ENCODE peak calls at places on chromosome 1, in nine cellular contexts. Q is T-cell; D is fibroblast of lung; Z is SW480; C is neuronal stem cell; T is ureter; W is stimulated activated CD4-positive, alpha-beta T cell treated with anti-CD3 and anti-CD28 coated beads, Interleukin-15, amount 100 ng/mL, for 1 hour; E is AG08395; G is activated T-cell treated with anti-CD3 and anti-CD28 coated beads for 1 hour. M is an unnamed sample.

GRCh38 chr1:61182049-61182448 is 99.7 kb downstream of the NFIA start:
- DNase-seq in Q (no peak), D (peak; percentile 53), Z (no peak), C (no peak), T (no peak), W (no peak), E (peak; percentile 56), G (no peak), M (no peak)

GRCh38 chr1:77824083-77824482 is 44.6 kb downstream of the MIGA1 start:
- DNase-seq in Q (no peak), D (peak; percentile 57), Z (no peak), C (no peak), T (no peak), W (no peak), E (peak; percentile 29), G (no peak), M (no peak)

GRCh38 chr1:56508523-56508983 is 70.8 kb downstream of the PLPP3 start:
- DNase-seq in Q (no peak), D (peak; percentile 40), Z (peak; percentile 81), C (no peak), T (no peak), W (no peak), E (peak; percentile 17), G (no peak), M (no peak)

GRCh38 chr1:105270966-105271365 is 1521.3 kb downstream of the AMY1C start:
- DNase-seq in Q (no peak), D (no peak), Z (no peak), C (no peak), T (no peak), W (no peak), E (no peak), G (no peak), M (no peak)

GRCh38 chr1:36471830-36472641 is 7.9 kb upstream of the MRPS15 start:
- DNase-seq in Q (no peak), D (no peak), Z (no peak), C (no peak), T (no peak), W (no peak), E (no peak), G (no peak), M (no peak)

GRCh38 chr1:150971583-150972416 is 2.8 kb downstream of the CERS2 start:
- DNase-seq in Q (no peak), D (peak; percentile 24), Z (no peak), C (no peak), T (no peak), W (no peak), E (no peak), G (no peak), M (no peak)

GRCh38 chr1:154221815-154222081 is 993 bp downstream of the UBAP2L start:
- DNase-seq in Q (no peak), D (peak; percentile 83), Z (peak; percentile 15), C (no peak), T (no peak), W (no peak), E (peak; percentile 28), G (no peak), M (no peak)

GRCh38 chr1:28580706-28581530 is 11.1 kb upstream of the RAB42 start:
- DNase-seq in Q (peak; percentile 48), D (peak; percentile 53), Z (peak; percentile 68), C (peak; percentile 53), T (no peak), W (peak; percentile 41), E (peak; percentile 36), G (no peak), M (no peak)

GRCh38 chr1:3012511-3013291 is 8.6 kb upstream of the ACTRT2 start:
- DNase-seq in Q (peak; percentile 46), D (no peak), Z (peak; percentile 10), C (peak; percentile 48), T (no peak), W (peak; percentile 54), E (peak; percentile 40), G (peak; percentile 57), M (peak; percentile 89)

GRCh38 chr1:40898434-40898900 is 36.3 kb upstream of the CITED4 start:
- DNase-seq in Q (no peak), D (no peak), Z (peak; percentile 17), C (no peak), T (no peak), W (no peak), E (no peak), G (no peak), M (peak; percentile 45)

GRCh38 chr1:44174630-44175029 is 33.2 kb upstream of the KLF18 start:
- DNase-seq in Q (no peak), D (no peak), Z (no peak), C (peak; percentile 11), T (no peak), W (no peak), E (no peak), G (no peak), M (no peak)